ENCODE peak calls at places on chromosome 16, in four cellular contexts. L is HCT116, F is K562, C is GM12878. R is an unnamed sample.

GRCh38 chr16:56286819-56287218 is 95.5 kb downstream of the GNAO1 start:
- DNase-seq in L (no peak), F (no peak), C (no peak), R (no peak)

GRCh38 chr16:24784121-24784520 is 54.7 kb downstream of the TNRC6A start:
- DNase-seq in L (no peak), F (no peak), C (no peak), R (no peak)

GRCh38 chr16:59296888-59297287 is 562.8 kb upstream of the GOT2 start:
- DNase-seq in L (no peak), F (no peak), C (no peak), R (no peak)

GRCh38 chr16:2858245-2859025 is 465 bp upstream of the PRSS22 start:
- DNase-seq in L (peak; percentile 85), F (no peak), C (no peak), R (peak; percentile 72)

GRCh38 chr16:14436410-14436955 is 193.6 kb downstream of the PARN start:
- DNase-seq in L (no peak), F (no peak), C (no peak), R (no peak)

GRCh38 chr16:27156531-27156930 is 46.8 kb upstream of the KDM8 start:
- DNase-seq in L (no peak), F (no peak), C (no peak), R (no peak)

GRCh38 chr16:78485899-78486221 is 386.4 kb downstream of the WWOX start:
- DNase-seq in L (no peak), F (no peak), C (no peak), R (no peak)

GRCh38 chr16:69039333-69039941 is 66.0 kb upstream of the HAS3 start:
- DNase-seq in L (no peak), F (no peak), C (no peak), R (no peak)

GRCh38 chr16:67339453-67339852 is 12.8 kb downstream of the LRRC36 start:
- DNase-seq in L (peak; percentile 18), F (no peak), C (no peak), R (peak; percentile 39)

GRCh38 chr16:71367243-71367976 is 8.9 kb downstream of the CALB2 start:
- DNase-seq in L (peak; percentile 60), F (peak; percentile 79), C (peak; percentile 2), R (no peak)

GRCh38 chr16:80936410-80936809 is 70.3 kb downstream of the CMC2 start:
- DNase-seq in L (no peak), F (no peak), C (no peak), R (no peak)

GRCh38 chr16:88886915-88887521 is 20.6 kb upstream of the PABPN1L start:
- DNase-seq in L (no peak), F (no peak), C (no peak), R (no peak)

GRCh38 chr16:75296606-75297005 is 45.2 kb upstream of the BCAR1 start:
- DNase-seq in L (no peak), F (no peak), C (no peak), R (no peak)
- TF ChIP-seq JUND in L (no peak), F (no peak), C (no peak), R (no peak)

GRCh38 chr16:886084-886543 is 84.7 kb downstream of the LMF1 start:
- DNase-seq in L (no peak), F (no peak), C (no peak), R (no peak)
- TF ChIP-seq JUND in L (no peak), F (no peak), C (no peak), R (no peak)

GRCh38 chr16:588889-589657 is 793 bp upstream of the RAB40C start:
- DNase-seq in L (peak; percentile 75), F (peak; percentile 88), C (peak; percentile 75), R (peak; percentile 96)

GRCh38 chr16:590165-590874 is 454 bp downstream of the RAB40C start:
- DNase-seq in L (no peak), F (peak; percentile 40), C (no peak), R (no peak)

GRCh38 chr16:586645-587590 is 2.9 kb upstream of the RAB40C start:
- DNase-seq in L (no peak), F (no peak), C (no peak), R (no peak)

GRCh38 chr16:589658-590159 is at the start of gene RAB40C:
- DNase-seq in L (peak; percentile 85), F (peak; percentile 97), C (peak; percentile 82), R (peak; percentile 93)

DNA sequence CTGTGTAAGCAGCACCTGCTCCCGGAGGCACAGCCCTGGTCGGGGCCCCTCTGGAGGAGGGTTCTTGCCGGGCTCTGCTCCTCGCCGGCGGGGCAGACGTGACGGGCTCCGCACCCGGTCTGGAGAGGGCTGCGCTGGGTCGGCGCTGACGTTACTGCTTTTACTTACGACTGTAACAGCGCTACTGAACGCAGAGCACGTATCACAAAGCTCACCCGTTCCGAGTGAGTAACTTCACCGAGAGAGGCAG is 1.3 kb upstream of the RAB40C start:
- DNase-seq in L (no peak), F (no peak), C (no peak), R (no peak)
- TF ChIP-seq JUND in L (no peak), F (no peak), C (no peak), R (no peak)

DNA sequence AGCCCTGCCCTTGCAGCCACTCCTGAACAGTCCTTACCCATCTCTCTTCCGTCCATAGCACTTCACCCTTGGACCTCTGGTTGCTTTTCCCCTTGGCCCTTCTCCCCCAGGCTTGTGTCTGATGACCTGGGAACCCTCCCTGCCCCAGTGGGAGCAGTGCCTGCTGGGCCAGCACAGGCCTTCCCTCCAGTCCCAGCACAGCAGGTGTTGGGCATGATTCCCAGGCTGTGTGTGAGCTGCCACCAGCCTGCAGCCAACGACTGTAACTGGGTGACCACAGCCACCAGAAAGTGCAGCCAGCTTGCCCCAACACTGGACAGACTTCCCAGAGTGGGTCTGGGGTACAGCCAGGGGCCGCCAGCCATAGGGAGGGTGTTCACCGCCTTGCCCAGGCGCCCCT is 30.0 kb downstream of the CRAMP1 start:
- DNase-seq in L (no peak), F (no peak), C (no peak), R (no peak)
- TF ChIP-seq JUND in L (no peak), F (no peak), C (no peak), R (no peak)

DNA sequence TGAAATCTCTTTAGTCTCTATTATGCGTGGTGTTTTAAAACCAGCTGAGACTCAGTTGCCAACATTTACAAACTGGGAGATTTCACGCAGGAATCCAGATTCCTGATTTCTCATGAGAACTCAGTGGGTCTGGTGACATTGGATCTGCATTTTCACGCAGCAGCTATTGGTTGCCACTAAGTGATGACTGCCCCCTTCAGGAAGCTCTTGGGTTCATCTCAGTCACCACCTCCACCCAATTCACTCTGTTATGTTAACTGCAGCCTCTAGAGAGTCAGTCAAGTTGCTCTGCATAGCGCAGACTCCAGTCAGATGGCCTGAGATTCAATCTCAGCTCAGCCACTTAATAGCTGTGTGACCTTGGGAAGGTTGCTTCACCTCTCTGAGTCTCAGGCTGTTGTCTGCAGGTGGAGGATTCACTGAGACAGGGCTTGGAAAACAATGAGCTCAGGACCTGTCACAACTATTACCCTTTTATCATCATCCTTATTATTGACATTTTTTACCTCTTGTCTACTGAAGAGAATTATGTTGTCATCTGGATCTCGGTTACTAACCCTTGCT is 6.4 kb downstream of the SHISA9 start:
- DNase-seq in L (no peak), F (peak; percentile 24), C (no peak), R (no peak)
- TF ChIP-seq JUND in L (no peak), F (no peak), C (no peak), R (no peak)

DNA sequence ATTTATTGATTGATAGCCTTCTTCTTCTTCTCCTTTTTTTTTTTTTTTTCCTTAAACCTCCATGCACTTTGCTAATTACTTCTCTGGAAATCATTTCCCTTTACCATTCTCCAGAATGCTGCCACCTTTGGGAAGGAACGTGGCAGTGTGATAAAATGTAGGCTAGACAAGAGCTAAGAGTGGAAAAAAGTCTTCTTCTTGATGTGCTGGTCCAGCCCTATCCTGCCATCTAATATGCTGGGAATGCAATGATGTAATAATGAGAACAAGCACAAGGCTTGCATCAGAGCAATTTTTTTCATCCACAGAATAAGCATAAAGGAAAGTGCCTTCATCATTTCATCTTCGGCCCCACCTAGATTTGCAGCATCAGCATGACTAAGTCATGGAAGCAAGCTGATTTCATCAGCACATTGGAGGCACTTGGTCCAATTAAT is 128.7 kb upstream of the ZFHX3 start:
- DNase-seq in L (peak; percentile 48), F (no peak), C (no peak), R (peak; percentile 21)
- TF ChIP-seq JUND in L (no peak), F (no peak), C (no peak), R (no peak)

R was measured in T47D.